ENCODE peak calls at places on chromosome 12, in five cellular contexts. Z is fibroblast of mammary gland, Y is A549, K is transverse colon, U is cardiac fibroblast. O is an unnamed sample.

GRCh38 chr12:24921251-24922038 is 27.5 kb downstream of the BCAT1 start:
- DNase-seq in Z (peak), K (no peak), Y (no peak), U (peak), O (peak)

GRCh38 chr12:47267571-47267970 is 187.8 kb upstream of the AMIGO2 start:
- DNase-seq in Z (no peak), Y (no peak), K (no peak), U (no peak), O (no peak)

GRCh38 chr12:49296034-49296835 is 1.3 kb downstream of the PRPH start:
- DNase-seq in Z (no peak), Y (peak), U (no peak), K (peak), O (no peak)

GRCh38 chr12:119989619-119990381 is 764 bp downstream of the BICDL1 start:
- DNase-seq in Z (peak), U (peak), K (peak), Y (peak), O (peak)

GRCh38 chr12:116104167-116104750 is 173.2 kb downstream of the MED13L start:
- DNase-seq in U (no peak), Z (no peak), K (no peak), Y (no peak), O (no peak)

GRCh38 chr12:95014554-95014953 is 11.1 kb upstream of the NDUFA12 start:
- DNase-seq in Y (peak), Z (no peak), U (no peak), K (no peak), O (no peak)

GRCh38 chr12:65229441-65229840 is 49.0 kb upstream of the MSRB3 start:
- DNase-seq in Y (no peak), U (peak), Z (peak), K (no peak), O (peak)

GRCh38 chr12:26822051-26822450 is 10.9 kb downstream of the ITPR2 start:
- DNase-seq in U (no peak), K (no peak), Y (no peak), Z (no peak), O (no peak)

GRCh38 chr12:106646472-106646871 is 63.7 kb downstream of the RFX4 start:
- DNase-seq in Z (no peak), K (no peak), U (no peak), Y (no peak), O (no peak)

GRCh38 chr12:118103231-118103600 is 595 bp downstream of the VSIG10 start:
- DNase-seq in Z (no peak), K (peak), Y (peak), U (peak), O (peak)

GRCh38 chr12:109446-109845 is 42.9 kb downstream of the IQSEC3 start:
- DNase-seq in U (no peak), K (no peak), Z (no peak), Y (no peak), O (no peak)

GRCh38 chr12:25320123-25321006 is 69.6 kb upstream of the KRAS start:
- DNase-seq in K (no peak), Z (no peak), U (no peak), Y (no peak), O (peak)

GRCh38 chr12:56635539-56636117 is 5.5 kb upstream of the BAZ2A start:
- DNase-seq in U (no peak), Y (no peak), Z (no peak), K (no peak), O (no peak)

GRCh38 chr12:29943683-29944082 is 159.9 kb upstream of the TMTC1 start:
- DNase-seq in Y (no peak), K (no peak), Z (no peak), U (peak), O (peak)

DNA sequence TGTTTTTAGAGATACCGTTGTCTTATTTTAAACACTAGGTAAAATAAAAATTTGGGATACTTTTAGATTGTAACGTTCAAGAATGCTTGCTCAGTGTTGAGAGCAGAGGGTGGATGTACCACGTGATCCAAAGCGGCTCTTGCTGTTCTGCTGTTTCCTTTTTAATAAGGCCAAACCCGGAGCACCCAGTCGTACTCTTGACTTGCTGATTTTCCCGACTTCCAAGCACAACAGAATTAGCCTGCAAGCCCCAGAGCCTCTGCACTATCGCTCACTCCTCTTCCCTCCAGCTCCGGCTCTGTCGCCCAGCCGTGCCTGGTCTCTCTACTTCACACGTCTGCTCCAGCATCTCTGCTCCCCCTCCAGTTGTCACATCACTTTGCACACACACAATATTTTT is 77.3 kb downstream of the EMP1 start:
- DNase-seq in U (no peak), K (no peak), Z (peak), Y (no peak), O (no peak)
- H3K4me3 ChIP-seq in U (peak), K (no peak), Z (no peak), Y (no peak), O (no peak)

GRCh38 chr12:91620422-91620821 is 437.8 kb upstream of the DCN start:
- DNase-seq in K (no peak), Z (no peak), Y (no peak), U (no peak), O (no peak)

GRCh38 chr12:91617830-91618229 is 435.2 kb upstream of the DCN start:
- DNase-seq in Z (no peak), Y (no peak), U (no peak), K (no peak), O (no peak)

GRCh38 chr12:91618281-91618680 is 435.7 kb upstream of the DCN start:
- DNase-seq in Z (no peak), U (no peak), Y (no peak), K (no peak), O (no peak)

GRCh38 chr12:91622981-91623380 is 440.4 kb upstream of the DCN start:
- DNase-seq in K (no peak), Y (no peak), Z (no peak), U (no peak), O (no peak)

GRCh38 chr12:91620949-91621348 is 438.3 kb upstream of the DCN start:
- DNase-seq in Z (no peak), U (peak), K (no peak), Y (no peak), O (peak)
- TF ChIP-seq CTCF in Z (no peak), U (no peak), K (no peak), Y (no peak), O (peak)

GRCh38 chr12:113063396-113064350 is 7.1 kb downstream of the DTX1 start:
- DNase-seq in Y (no peak), Z (no peak), U (no peak), K (no peak), O (no peak)
- H3K4me3 ChIP-seq in Y (no peak), Z (no peak), U (no peak), K (no peak), O (no peak)

DNA sequence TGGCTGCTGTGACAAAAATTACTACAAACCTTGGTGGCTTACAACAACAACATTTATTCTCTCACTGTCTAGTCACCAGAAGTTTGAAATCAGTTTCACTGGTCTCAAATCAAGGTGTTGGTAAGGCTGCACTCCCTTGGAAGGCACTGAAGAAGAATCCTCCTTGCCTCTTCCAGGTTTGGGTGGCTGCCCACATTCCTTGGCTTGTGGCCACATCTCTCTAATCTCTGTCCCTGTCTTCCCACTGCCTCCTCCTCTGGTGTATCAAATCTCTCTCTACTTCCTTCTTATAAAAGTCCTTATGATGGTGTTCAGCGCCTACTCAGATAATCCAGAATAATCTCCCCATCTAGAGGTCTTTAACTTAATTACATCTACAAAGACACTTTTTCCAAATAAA is 31.0 kb downstream of the PLCZ1 start:
- DNase-seq in Y (no peak), K (no peak), U (peak), Z (peak), O (no peak)
- TF ChIP-seq CTCF in Y (no peak), K (no peak), U (no peak), Z (no peak), O (no peak)